ENCODE peak calls at places on chromosome 16, in nine cellular contexts. One of them, this sample, is unnamed.

GRCh38 chr16:87335306-87335967 is 18.2 kb upstream of the C16orf95 start:
- DNase-seq in mammary epithelial cell: no peak
- DNase-seq in hepatocyte: no peak
- DNase-seq in GM23338: no peak
- DNase-seq in fibroblast of lung: no peak
- DNase-seq in HCT116: no peak
- DNase-seq in endothelial cell of umbilical vein: no peak
- DNase-seq in PC-3: no peak
- DNase-seq in neural progenitor cell: no peak
- DNase-seq in this sample: no peak

GRCh38 chr16:72182976-72183375 is 11.0 kb upstream of the PMFBP1 start:
- DNase-seq in PC-3: no peak
- DNase-seq in mammary epithelial cell: no peak
- DNase-seq in hepatocyte: no peak
- DNase-seq in GM23338: no peak
- DNase-seq in neural progenitor cell: no peak
- DNase-seq in fibroblast of lung: no peak
- DNase-seq in HCT116: no peak
- DNase-seq in endothelial cell of umbilical vein: no peak
- DNase-seq in this sample: no peak

GRCh38 chr16:4852221-4852872 is 5.1 kb downstream of the UBN1 start:
- DNase-seq in fibroblast of lung: peak
- DNase-seq in hepatocyte: no peak
- DNase-seq in mammary epithelial cell: peak
- DNase-seq in neural progenitor cell: no peak
- DNase-seq in endothelial cell of umbilical vein: peak
- DNase-seq in HCT116: no peak
- DNase-seq in PC-3: peak
- DNase-seq in GM23338: no peak
- DNase-seq in this sample: no peak

GRCh38 chr16:11034005-11034404 is 89.6 kb downstream of the CLEC16A start:
- DNase-seq in neural progenitor cell: no peak
- DNase-seq in GM23338: no peak
- DNase-seq in endothelial cell of umbilical vein: no peak
- DNase-seq in hepatocyte: no peak
- DNase-seq in fibroblast of lung: peak
- DNase-seq in mammary epithelial cell: peak
- DNase-seq in PC-3: peak
- DNase-seq in HCT116: no peak
- DNase-seq in this sample: peak

GRCh38 chr16:11715246-11715947 is 27.3 kb downstream of the TXNDC11 start:
- DNase-seq in neural progenitor cell: no peak
- DNase-seq in GM23338: no peak
- DNase-seq in hepatocyte: no peak
- DNase-seq in fibroblast of lung: no peak
- DNase-seq in endothelial cell of umbilical vein: no peak
- DNase-seq in PC-3: no peak
- DNase-seq in HCT116: no peak
- DNase-seq in mammary epithelial cell: no peak
- DNase-seq in this sample: no peak

GRCh38 chr16:53904533-53904932 is 200.6 kb downstream of the FTO start:
- DNase-seq in PC-3: no peak
- DNase-seq in GM23338: no peak
- DNase-seq in neural progenitor cell: no peak
- DNase-seq in hepatocyte: peak
- DNase-seq in fibroblast of lung: no peak
- DNase-seq in endothelial cell of umbilical vein: no peak
- DNase-seq in mammary epithelial cell: no peak
- DNase-seq in HCT116: no peak
- DNase-seq in this sample: no peak

GRCh38 chr16:27779719-27780161 is 229.8 kb downstream of the KATNIP start:
- DNase-seq in GM23338: peak
- DNase-seq in HCT116: no peak
- DNase-seq in hepatocyte: peak
- DNase-seq in PC-3: no peak
- DNase-seq in neural progenitor cell: peak
- DNase-seq in mammary epithelial cell: peak
- DNase-seq in endothelial cell of umbilical vein: no peak
- DNase-seq in fibroblast of lung: peak
- DNase-seq in this sample: peak

GRCh38 chr16:64893386-64893785 is 228.5 kb downstream of the CDH11 start:
- DNase-seq in mammary epithelial cell: no peak
- DNase-seq in HCT116: no peak
- DNase-seq in GM23338: no peak
- DNase-seq in neural progenitor cell: no peak
- DNase-seq in endothelial cell of umbilical vein: no peak
- DNase-seq in fibroblast of lung: no peak
- DNase-seq in PC-3: peak
- DNase-seq in hepatocyte: no peak
- DNase-seq in this sample: peak

GRCh38 chr16:79089735-79090284 is 510.7 kb downstream of the MAF start:
- DNase-seq in GM23338: no peak
- DNase-seq in hepatocyte: no peak
- DNase-seq in PC-3: no peak
- DNase-seq in neural progenitor cell: no peak
- DNase-seq in HCT116: no peak
- DNase-seq in endothelial cell of umbilical vein: no peak
- DNase-seq in mammary epithelial cell: no peak
- DNase-seq in fibroblast of lung: no peak
- DNase-seq in this sample: no peak

GRCh38 chr16:4415538-4416199 is 727 bp downstream of the CORO7 start:
- DNase-seq in PC-3: peak
- DNase-seq in hepatocyte: peak
- DNase-seq in neural progenitor cell: peak
- DNase-seq in HCT116: no peak
- DNase-seq in fibroblast of lung: no peak
- DNase-seq in endothelial cell of umbilical vein: peak
- DNase-seq in mammary epithelial cell: no peak
- DNase-seq in GM23338: peak
- DNase-seq in this sample: no peak

GRCh38 chr16:3485821-3486505 is 9.3 kb downstream of the C16orf90 start:
- DNase-seq in GM23338: peak
- DNase-seq in neural progenitor cell: peak
- DNase-seq in PC-3: no peak
- DNase-seq in HCT116: no peak
- DNase-seq in endothelial cell of umbilical vein: no peak
- DNase-seq in mammary epithelial cell: no peak
- DNase-seq in hepatocyte: no peak
- DNase-seq in fibroblast of lung: no peak
- DNase-seq in this sample: no peak

GRCh38 chr16:29876186-29876577 is 13.2 kb upstream of the CDIPT start:
- DNase-seq in endothelial cell of umbilical vein: no peak
- DNase-seq in PC-3: no peak
- DNase-seq in hepatocyte: no peak
- DNase-seq in neural progenitor cell: peak
- DNase-seq in mammary epithelial cell: no peak
- DNase-seq in GM23338: peak
- DNase-seq in HCT116: no peak
- DNase-seq in fibroblast of lung: no peak
- DNase-seq in this sample: no peak

GRCh38 chr16:12758031-12758669 is 45.5 kb downstream of the CPPED1 start:
- DNase-seq in HCT116: no peak
- DNase-seq in hepatocyte: peak
- DNase-seq in GM23338: no peak
- DNase-seq in neural progenitor cell: peak
- DNase-seq in endothelial cell of umbilical vein: peak
- DNase-seq in PC-3: no peak
- DNase-seq in fibroblast of lung: no peak
- DNase-seq in mammary epithelial cell: no peak
- DNase-seq in this sample: peak

GRCh38 chr16:81586421-81586820 is 141.8 kb downstream of the CMIP start:
- DNase-seq in neural progenitor cell: no peak
- DNase-seq in hepatocyte: peak
- DNase-seq in endothelial cell of umbilical vein: no peak
- DNase-seq in PC-3: peak
- DNase-seq in fibroblast of lung: no peak
- DNase-seq in GM23338: no peak
- DNase-seq in mammary epithelial cell: peak
- DNase-seq in HCT116: peak
- DNase-seq in this sample: peak

GRCh38 chr16:3045758-3046505 is 429 bp upstream of the MMP25 start:
- DNase-seq in mammary epithelial cell: no peak
- DNase-seq in endothelial cell of umbilical vein: no peak
- DNase-seq in fibroblast of lung: no peak
- DNase-seq in PC-3: no peak
- DNase-seq in hepatocyte: no peak
- DNase-seq in GM23338: peak
- DNase-seq in neural progenitor cell: peak
- DNase-seq in HCT116: no peak
- DNase-seq in this sample: no peak

GRCh38 chr16:88464447-88465318 is 11.6 kb downstream of the ZFPM1 start:
- DNase-seq in mammary epithelial cell: no peak
- DNase-seq in hepatocyte: peak
- DNase-seq in HCT116: no peak
- DNase-seq in PC-3: no peak
- DNase-seq in neural progenitor cell: no peak
- DNase-seq in GM23338: no peak
- DNase-seq in endothelial cell of umbilical vein: peak
- DNase-seq in fibroblast of lung: peak
- DNase-seq in this sample: peak

GRCh38 chr16:9463461-9463860 is 372.0 kb downstream of the HAPSTR1 start:
- DNase-seq in endothelial cell of umbilical vein: no peak
- DNase-seq in GM23338: no peak
- DNase-seq in HCT116: no peak
- DNase-seq in neural progenitor cell: no peak
- DNase-seq in mammary epithelial cell: no peak
- DNase-seq in fibroblast of lung: no peak
- DNase-seq in PC-3: no peak
- DNase-seq in hepatocyte: no peak
- DNase-seq in this sample: no peak

DNA sequence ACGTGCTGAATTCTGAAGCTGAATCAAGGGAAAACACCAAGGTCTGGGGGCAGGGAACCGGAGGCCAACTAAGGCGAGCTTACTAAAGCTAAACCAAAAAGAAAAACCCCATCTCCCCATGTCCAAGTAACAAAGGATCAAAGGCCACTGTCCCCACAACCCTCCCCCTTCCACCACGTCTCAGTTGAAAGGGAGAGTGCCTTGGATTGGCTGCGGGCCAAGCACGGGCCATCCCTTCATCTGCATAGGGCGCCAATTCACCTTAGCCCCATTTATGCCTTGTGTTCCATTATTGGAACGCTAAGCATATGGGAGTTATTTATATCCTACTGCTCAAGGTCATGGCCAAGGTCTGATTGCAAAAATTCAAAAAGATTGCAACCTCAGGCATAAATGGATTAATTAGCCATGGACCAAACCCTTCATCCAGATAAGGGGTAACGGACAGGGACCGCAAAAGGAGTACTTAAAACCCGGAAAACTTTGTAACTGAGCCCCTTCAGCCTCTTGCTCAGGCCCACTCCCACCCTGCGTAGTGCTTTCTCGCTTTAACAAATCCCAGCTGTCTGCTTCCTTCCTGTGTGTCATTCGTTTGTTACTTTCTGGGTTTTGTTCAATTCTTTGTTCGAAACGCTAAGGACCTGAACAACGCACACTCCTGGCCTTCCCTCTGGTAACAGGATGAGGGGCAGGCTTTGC is 753 bp upstream of the ATP6V0D1 start:
- DNase-seq in neural progenitor cell: no peak
- DNase-seq in PC-3: no peak
- DNase-seq in fibroblast of lung: peak
- DNase-seq in hepatocyte: peak
- DNase-seq in endothelial cell of umbilical vein: peak
- DNase-seq in GM23338: peak
- DNase-seq in mammary epithelial cell: no peak
- DNase-seq in HCT116: no peak
- DNase-seq in this sample: peak
- H3K4me3 ChIP-seq in neural progenitor cell: peak
- H3K4me3 ChIP-seq in PC-3: peak
- H3K4me3 ChIP-seq in fibroblast of lung: peak
- H3K4me3 ChIP-seq in hepatocyte: peak
- H3K4me3 ChIP-seq in endothelial cell of umbilical vein: peak
- H3K4me3 ChIP-seq in GM23338: peak
- H3K4me3 ChIP-seq in mammary epithelial cell: peak
- H3K4me3 ChIP-seq in HCT116: peak
- H3K4me3 ChIP-seq in this sample: peak

DNA sequence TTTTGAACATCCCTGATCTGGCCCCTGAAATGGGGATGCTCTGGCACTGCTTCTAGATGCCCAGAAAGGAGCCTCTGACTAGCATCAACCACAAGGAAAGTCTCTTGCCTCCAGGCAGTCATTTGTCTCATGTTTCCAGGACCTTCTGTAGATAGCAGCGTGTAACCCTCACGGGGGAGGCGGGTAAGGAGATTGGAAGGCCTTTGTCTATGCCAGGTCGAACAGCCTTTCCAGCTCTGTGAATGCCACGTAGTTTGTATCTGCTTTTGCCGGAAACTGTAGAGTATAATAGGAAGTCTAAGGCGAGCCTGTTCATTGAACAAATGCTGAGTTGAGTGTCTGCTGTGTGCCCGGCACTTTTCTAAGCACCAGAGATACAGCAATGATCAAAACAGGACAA is 43.9 kb upstream of the AQP8 start:
- DNase-seq in mammary epithelial cell: no peak
- DNase-seq in HCT116: no peak
- DNase-seq in endothelial cell of umbilical vein: no peak
- DNase-seq in PC-3: no peak
- DNase-seq in fibroblast of lung: no peak
- DNase-seq in neural progenitor cell: no peak
- DNase-seq in hepatocyte: no peak
- DNase-seq in GM23338: no peak
- DNase-seq in this sample: no peak
- TF ChIP-seq EZH2 in mammary epithelial cell: no peak
- TF ChIP-seq EZH2 in HCT116: no peak
- TF ChIP-seq EZH2 in endothelial cell of umbilical vein: no peak
- TF ChIP-seq EZH2 in PC-3: no peak
- TF ChIP-seq EZH2 in fibroblast of lung: no peak
- TF ChIP-seq EZH2 in neural progenitor cell: no peak
- TF ChIP-seq EZH2 in hepatocyte: no peak
- TF ChIP-seq EZH2 in GM23338: no peak
- TF ChIP-seq EZH2 in this sample: no peak

GRCh38 chr16:18833707-18834505 is 32.6 kb upstream of the ARL6IP1 start:
- DNase-seq in endothelial cell of umbilical vein: no peak
- DNase-seq in fibroblast of lung: no peak
- DNase-seq in neural progenitor cell: no peak
- DNase-seq in HCT116: no peak
- DNase-seq in mammary epithelial cell: no peak
- DNase-seq in hepatocyte: no peak
- DNase-seq in PC-3: no peak
- DNase-seq in GM23338: no peak
- DNase-seq in this sample: no peak
- TF ChIP-seq CTCF in endothelial cell of umbilical vein: no peak
- TF ChIP-seq CTCF in fibroblast of lung: no peak
- TF ChIP-seq CTCF in neural progenitor cell: no peak
- TF ChIP-seq CTCF in HCT116: no peak
- TF ChIP-seq CTCF in mammary epithelial cell: no peak
- TF ChIP-seq CTCF in hepatocyte: no peak
- TF ChIP-seq CTCF in PC-3: no peak
- TF ChIP-seq CTCF in GM23338: no peak
- TF ChIP-seq CTCF in this sample: no peak

DNA sequence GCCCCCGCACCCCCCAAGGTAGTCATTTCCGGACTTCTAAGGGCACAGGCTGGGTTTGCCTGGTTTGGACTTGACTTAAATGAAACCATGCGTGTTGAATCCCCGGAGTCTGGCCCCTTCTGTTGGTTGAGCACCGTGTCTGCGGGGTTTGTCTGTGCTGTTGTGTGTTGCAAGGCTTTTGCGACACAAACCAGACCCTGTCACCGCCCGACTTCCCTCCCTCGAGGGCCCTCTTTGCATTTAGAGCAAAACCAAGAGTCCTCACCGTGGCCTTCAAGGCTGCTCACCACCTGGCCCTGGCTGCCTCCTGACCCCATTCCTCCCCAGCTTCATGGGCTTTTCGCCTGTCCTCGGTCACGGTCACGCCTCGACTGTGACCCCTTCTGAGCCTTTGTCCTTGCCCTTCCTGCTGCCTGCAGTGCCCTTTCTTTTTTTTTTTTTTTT is 7.4 kb downstream of the CRISPLD2 start:
- DNase-seq in fibroblast of lung: peak
- DNase-seq in mammary epithelial cell: no peak
- DNase-seq in neural progenitor cell: no peak
- DNase-seq in GM23338: no peak
- DNase-seq in PC-3: no peak
- DNase-seq in hepatocyte: peak
- DNase-seq in HCT116: no peak
- DNase-seq in endothelial cell of umbilical vein: no peak
- DNase-seq in this sample: no peak
- H3K4me3 ChIP-seq in fibroblast of lung: no peak
- H3K4me3 ChIP-seq in mammary epithelial cell: no peak
- H3K4me3 ChIP-seq in neural progenitor cell: no peak
- H3K4me3 ChIP-seq in GM23338: no peak
- H3K4me3 ChIP-seq in PC-3: no peak
- H3K4me3 ChIP-seq in hepatocyte: no peak
- H3K4me3 ChIP-seq in HCT116: no peak
- H3K4me3 ChIP-seq in endothelial cell of umbilical vein: no peak
- H3K4me3 ChIP-seq in this sample: no peak